ENCODE peak calls at places on chromosomes 7 and 10, in seven cellular contexts. R is K562, K is HCT116, A is H1, T is HepG2, D is GM12878, J is SK-N-SH. V is an unnamed sample.
A peak's percentile ranks its signal among the peaks of the same experiment; 100 is the strongest.

GRCh38 chr7:27453702-27454405 is 208.8 kb downstream of the HIBADH start:
- DNase-seq in R (peak; percentile 29), K (no peak), A (no peak), T (peak; percentile 60), D (no peak), J (peak; percentile 77), V (no peak)

GRCh38 chr7:149475121-149476045 is 14.5 kb upstream of the ZNF777 start:
- DNase-seq in R (no peak), K (no peak), A (no peak), T (no peak), D (no peak), J (no peak), V (no peak)

GRCh38 chr7:134667899-134668298 is 21.2 kb downstream of the BPGM start:
- DNase-seq in R (no peak), K (no peak), A (no peak), T (no peak), D (no peak), J (no peak), V (no peak)

GRCh38 chr10:28806951-28807759 is 129.8 kb downstream of the BAMBI start:
- DNase-seq in R (peak; percentile 70), K (no peak), A (no peak), T (no peak), D (no peak), J (no peak), V (no peak)

GRCh38 chr7:157714166-157715070 is 377.6 kb downstream of the DNAJB6 start:
- DNase-seq in R (no peak), K (no peak), A (no peak), T (no peak), D (no peak), J (no peak), V (no peak)

GRCh38 chr7:22866965-22867364 is 44.3 kb upstream of the TOMM7 start:
- DNase-seq in R (no peak), K (no peak), A (no peak), T (no peak), D (no peak), J (no peak), V (no peak)

GRCh38 chr7:91564101-91564500 is 299.9 kb downstream of the FZD1 start:
- DNase-seq in R (no peak), K (no peak), A (no peak), T (no peak), D (no peak), J (no peak), V (no peak)

GRCh38 chr7:39621261-39621660 is 2.1 kb upstream of the RALA start:
- DNase-seq in R (no peak), K (no peak), A (no peak), T (no peak), D (no peak), J (no peak), V (no peak)

GRCh38 chr7:110944966-110945644 is 145.8 kb upstream of the LRRN3 start:
- DNase-seq in R (peak; percentile 34), K (no peak), A (no peak), T (no peak), D (no peak), J (no peak), V (no peak)

GRCh38 chr7:110944448-110944847 is 146.5 kb upstream of the LRRN3 start:
- DNase-seq in R (no peak), K (no peak), A (no peak), T (no peak), D (no peak), J (no peak), V (no peak)

GRCh38 chr7:110940756-110941155 is 150.2 kb upstream of the LRRN3 start:
- DNase-seq in R (no peak), K (no peak), A (no peak), T (no peak), D (no peak), J (no peak), V (no peak)

GRCh38 chr7:110941385-110941784 is 149.5 kb upstream of the LRRN3 start:
- DNase-seq in R (no peak), K (no peak), A (no peak), T (no peak), D (no peak), J (no peak), V (no peak)

DNA sequence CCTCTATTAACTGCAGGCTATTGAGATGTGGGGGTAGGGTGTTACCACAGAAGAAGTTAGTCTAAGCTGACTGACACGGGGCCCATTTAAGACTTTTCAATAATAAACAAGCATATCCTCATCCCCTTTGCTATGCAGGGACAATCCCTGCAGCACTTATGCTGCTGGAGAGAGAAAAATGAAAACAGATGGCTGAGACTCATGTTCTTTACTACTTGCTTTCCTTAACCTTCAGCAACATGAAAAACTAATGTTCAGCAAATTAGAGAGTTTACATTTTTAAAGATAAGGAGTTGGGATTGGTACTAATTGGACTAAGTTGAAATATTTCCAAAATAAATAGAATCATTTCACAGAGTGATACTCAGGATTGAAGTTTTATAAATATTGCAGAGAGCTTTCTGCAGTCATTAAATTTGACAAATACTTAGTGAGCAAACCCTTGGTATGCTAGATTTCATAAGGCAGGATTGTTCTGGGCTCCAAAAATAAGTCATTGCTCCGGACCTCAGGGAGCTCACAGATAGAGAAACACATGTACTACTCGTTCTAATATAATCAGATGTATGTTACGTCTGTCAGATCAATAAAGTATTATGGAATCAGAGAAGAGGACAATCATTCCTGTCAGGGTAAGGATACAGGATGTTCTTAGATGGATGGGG is 147.1 kb upstream of the LRRN3 start:
- DNase-seq in R (no peak), K (no peak), A (no peak), T (no peak), D (no peak), J (peak; percentile 43), V (no peak)
- TF ChIP-seq JUND in R (no peak), K (no peak), A (no peak), T (no peak), D (no peak), J (no peak), V (no peak)

GRCh38 chr10:103465411-103466179 is 6.9 kb upstream of the CALHM1 start:
- DNase-seq in R (no peak), K (no peak), A (no peak), T (no peak), D (no peak), J (no peak), V (no peak)

GRCh38 chr10:103466734-103467133 is 8.0 kb upstream of the CALHM1 start:
- DNase-seq in R (no peak), K (no peak), A (no peak), T (no peak), D (no peak), J (no peak), V (no peak)

GRCh38 chr10:103458720-103459119 is at the start of gene CALHM1:
- DNase-seq in R (peak; percentile 45), K (no peak), A (no peak), T (no peak), D (no peak), J (no peak), V (peak; percentile 49)

GRCh38 chr10:103467391-103467790 is 8.7 kb upstream of the CALHM1 start:
- DNase-seq in R (no peak), K (no peak), A (no peak), T (no peak), D (peak; percentile 90), J (no peak), V (no peak)

GRCh38 chr10:103463456-103463855 is 4.8 kb upstream of the CALHM1 start:
- DNase-seq in R (no peak), K (no peak), A (no peak), T (no peak), D (no peak), J (no peak), V (no peak)
- TF ChIP-seq JUND in R (no peak), K (no peak), A (no peak), T (no peak), D (no peak), J (no peak), V (no peak)

GRCh38 chr7:5143106-5143505 is 46.9 kb upstream of the WIPI2 start:
- DNase-seq in R (no peak), K (no peak), A (no peak), T (no peak), D (no peak), J (no peak), V (no peak)
- TF ChIP-seq JUND in R (no peak), K (no peak), A (no peak), T (no peak), D (no peak), J (no peak), V (no peak)

DNA sequence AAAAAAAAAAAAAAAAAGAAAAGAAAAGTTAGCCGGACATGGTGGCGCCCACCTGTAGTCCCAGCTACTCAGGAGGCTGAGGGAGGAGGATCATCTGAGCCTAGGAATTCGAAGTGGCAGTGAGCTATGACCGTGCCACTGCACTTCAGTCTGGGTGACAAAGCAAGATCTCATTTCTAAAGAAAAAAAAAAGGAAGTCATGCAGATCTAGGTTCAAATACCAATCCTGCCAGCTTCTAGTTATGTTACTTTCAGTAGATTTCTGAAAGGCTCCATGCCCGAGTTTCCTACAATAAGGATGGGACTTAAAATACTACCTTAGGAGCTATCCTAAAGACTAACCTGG is 4.5 kb downstream of the ZC3HAV1 start:
- DNase-seq in R (no peak), K (no peak), A (no peak), T (no peak), D (no peak), J (no peak), V (no peak)
- TF ChIP-seq JUND in R (no peak), K (no peak), A (no peak), T (no peak), D (no peak), J (no peak), V (no peak)

V was measured in T47D.